ENCODE peak calls at places on chromosome 19, in ten cellular contexts. L, K, R, I, A, Z, O, U, B and T are unnamed samples.

GRCh38 chr19:883661-884211 is 9.3 kb downstream of the MED16 start:
- DNase-seq in L (no peak), K (no peak), R (peak), I (no peak), A (no peak), Z (no peak), O (no peak), U (no peak), B (no peak), T (no peak)

GRCh38 chr19:49432141-49433073 is 7.2 kb downstream of the GFY start:
- DNase-seq in L (no peak), K (no peak), R (no peak), I (no peak), A (no peak), Z (no peak), O (no peak), U (no peak), B (no peak), T (no peak)

GRCh38 chr19:55344444-55344843 is 4.8 kb downstream of the KMT5C start:
- DNase-seq in L (no peak), K (no peak), R (no peak), I (no peak), A (no peak), Z (no peak), O (no peak), U (no peak), B (no peak), T (no peak)

GRCh38 chr19:2455481-2456300 is 1.1 kb downstream of the LMNB2 start:
- DNase-seq in L (no peak), K (no peak), R (peak), I (peak), A (peak), Z (peak), O (no peak), U (peak), B (no peak), T (peak)

GRCh38 chr19:8449830-8450229 is 5.1 kb downstream of the HNRNPM start:
- DNase-seq in L (no peak), K (no peak), R (no peak), I (no peak), A (no peak), Z (no peak), O (no peak), U (no peak), B (no peak), T (no peak)

GRCh38 chr19:1827566-1828278 is 15.6 kb upstream of the ATP8B3 start:
- DNase-seq in L (no peak), K (no peak), R (no peak), I (no peak), A (no peak), Z (no peak), O (no peak), U (no peak), B (no peak), T (no peak)

GRCh38 chr19:56900573-56901097 is 60.1 kb upstream of the PEG3 start:
- DNase-seq in L (no peak), K (no peak), R (peak), I (no peak), A (no peak), Z (no peak), O (no peak), U (no peak), B (no peak), T (no peak)

GRCh38 chr19:55526216-55527196 is 10.4 kb downstream of the SBK2 start:
- DNase-seq in L (no peak), K (peak), R (peak), I (no peak), A (no peak), Z (no peak), O (no peak), U (peak), B (peak), T (peak)

GRCh38 chr19:5403968-5404640 is 51.1 kb upstream of the ZNRF4 start:
- DNase-seq in L (peak), K (peak), R (peak), I (peak), A (peak), Z (peak), O (peak), U (peak), B (peak), T (peak)

GRCh38 chr19:13366529-13367143 is 139.6 kb downstream of the CACNA1A start:
- DNase-seq in L (no peak), K (peak), R (peak), I (no peak), A (no peak), Z (no peak), O (no peak), U (peak), B (no peak), T (peak)

GRCh38 chr19:3604227-3604986 is 2.3 kb downstream of the TBXA2R start:
- DNase-seq in L (no peak), K (no peak), R (no peak), I (no peak), A (no peak), Z (no peak), O (no peak), U (no peak), B (no peak), T (no peak)

GRCh38 chr19:49272204-49272603 is 52.8 kb downstream of the SLC6A16 start:
- DNase-seq in L (no peak), K (no peak), R (peak), I (no peak), A (no peak), Z (no peak), O (no peak), U (peak), B (no peak), T (no peak)

GRCh38 chr19:5831152-5831551 is 8.3 kb downstream of the FUT6 start:
- DNase-seq in L (no peak), K (no peak), R (no peak), I (no peak), A (no peak), Z (no peak), O (no peak), U (no peak), B (no peak), T (no peak)